ENCODE peak calls at places on chromosomes 4 and X, in ten cellular contexts. F is astrocyte, E is choroid plexus epithelial cell, S is heart left ventricle, C is cardiac fibroblast, I is gastrocnemius medialis, O is sigmoid colon, H is NB4, Z is hepatocyte, A is nephron progenitor cell. J is an unnamed sample.

GRCh38 chr4:40196260-40196659 is 571 bp upstream of the RHOH start:
- DNase-seq in F (no peak), O (no peak), I (no peak), C (no peak), A (no peak), Z (no peak), E (no peak), S (no peak), H (no peak), J (no peak)

GRCh38 chr4:40350627-40351227 is 15.6 kb downstream of the CHRNA9 start:
- DNase-seq in S (no peak), O (no peak), H (peak), C (peak), A (no peak), Z (no peak), I (no peak), F (no peak), E (no peak), J (no peak)

GRCh38 chr4:182062936-182063335 is 180.3 kb upstream of the TENM3 start:
- DNase-seq in F (peak), A (no peak), Z (peak), O (no peak), E (peak), S (no peak), H (no peak), I (no peak), C (peak), J (no peak)

GRCh38 chr4:69860007-69860406 is at the start of gene SULT1E1:
- DNase-seq in Z (no peak), I (no peak), E (peak), O (no peak), S (no peak), H (no peak), F (peak), A (no peak), C (peak), J (no peak)

GRCh38 chrX:123215397-123216089 is 31.5 kb downstream of the GRIA3 start:
- DNase-seq in H (peak), S (peak), E (no peak), O (no peak), A (no peak), C (no peak), F (no peak), Z (no peak), I (no peak), J (no peak)

GRCh38 chr4:11904117-11904535 is 475.4 kb upstream of the HS3ST1 start:
- DNase-seq in Z (no peak), F (peak), C (peak), I (no peak), O (no peak), A (no peak), E (no peak), S (peak), H (no peak), J (no peak)

GRCh38 chrX:117838581-117839331 is 277.9 kb downstream of the KLHL13 start:
- DNase-seq in Z (no peak), O (no peak), C (no peak), H (no peak), I (no peak), F (no peak), S (no peak), E (no peak), A (no peak), J (no peak)

GRCh38 chr4:156734965-156735895 is 236.4 kb downstream of the PDGFC start:
- DNase-seq in Z (no peak), S (no peak), A (no peak), F (peak), C (peak), I (no peak), E (no peak), H (no peak), O (no peak), J (no peak)

GRCh38 chr4:108072300-108072699 is 82.6 kb downstream of the HADH start:
- DNase-seq in Z (peak), S (no peak), F (no peak), H (no peak), C (no peak), O (no peak), A (peak), I (no peak), E (no peak), J (no peak)

GRCh38 chrX:30607155-30607554 is 29.6 kb upstream of the TASL start:
- DNase-seq in O (no peak), A (no peak), E (no peak), F (no peak), H (no peak), S (no peak), I (no peak), C (no peak), Z (no peak), J (no peak)

GRCh38 chr4:100895572-100896197 is 377.9 kb upstream of the EMCN start:
- DNase-seq in O (no peak), I (no peak), F (no peak), H (peak), C (peak), S (no peak), Z (no peak), A (no peak), E (no peak), J (no peak)

GRCh38 chr4:100889401-100889800 is 371.6 kb upstream of the EMCN start:
- DNase-seq in F (no peak), S (no peak), E (no peak), C (no peak), O (no peak), Z (no peak), I (no peak), H (no peak), A (no peak), J (no peak)

GRCh38 chr4:100894339-100894870 is 376.6 kb upstream of the EMCN start:
- DNase-seq in E (no peak), A (no peak), I (no peak), C (no peak), F (no peak), O (no peak), Z (peak), S (no peak), H (no peak), J (no peak)

GRCh38 chr4:100891808-100892207 is 374.0 kb upstream of the EMCN start:
- DNase-seq in F (no peak), E (no peak), I (no peak), A (no peak), S (no peak), O (no peak), Z (no peak), H (no peak), C (no peak), J (no peak)

DNA sequence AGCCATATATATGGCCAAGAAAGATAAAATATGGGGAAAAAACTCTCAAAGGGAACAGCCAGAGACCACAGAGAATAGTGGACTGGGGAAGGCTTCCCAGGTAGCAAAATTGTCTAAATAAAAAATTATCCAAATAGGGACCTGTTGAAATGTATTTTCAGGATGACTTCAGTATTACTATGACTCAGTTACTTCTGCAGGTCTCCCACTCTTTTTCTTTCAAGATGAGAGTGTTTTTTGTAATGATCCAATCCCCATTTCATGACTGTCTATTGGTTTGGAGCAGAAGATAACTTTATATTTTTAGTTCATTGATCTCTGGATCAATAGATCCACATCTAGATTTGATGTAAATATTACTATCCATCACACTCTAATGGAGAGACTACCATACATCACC is 372.1 kb upstream of the EMCN start:
- DNase-seq in A (no peak), O (no peak), E (no peak), Z (no peak), H (no peak), S (no peak), I (no peak), F (no peak), C (no peak), J (no peak)
- TF ChIP-seq CTCF in A (no peak), O (no peak), E (no peak), Z (no peak), H (no peak), S (no peak), I (no peak), F (no peak), C (no peak), J (no peak)

GRCh38 chr4:128796934-128797333 is 12.6 kb upstream of the JADE1 start:
- DNase-seq in I (no peak), A (no peak), C (no peak), Z (no peak), O (no peak), F (no peak), E (no peak), H (no peak), S (no peak), J (no peak)

GRCh38 chr4:128793859-128794667 is 15.4 kb upstream of the JADE1 start:
- DNase-seq in I (no peak), C (peak), O (no peak), A (no peak), S (no peak), Z (no peak), F (no peak), H (peak), E (peak), J (no peak)
- TF ChIP-seq CTCF in I (no peak), C (no peak), O (no peak), A (no peak), S (no peak), Z (no peak), F (no peak), H (no peak), E (no peak), J (no peak)

GRCh38 chrX:425056-425455 is 38.3 kb upstream of the PPP2R3B start:
- DNase-seq in Z (no peak), C (no peak), S (no peak), F (no peak), E (no peak), I (no peak), H (no peak), O (no peak), A (no peak), J (no peak)

GRCh38 chrX:429266-429825 is 42.6 kb upstream of the PPP2R3B start:
- DNase-seq in F (no peak), O (peak), C (no peak), A (no peak), S (no peak), H (no peak), I (no peak), Z (no peak), E (no peak), J (no peak)

GRCh38 chrX:431032-431431 is 44.3 kb upstream of the PPP2R3B start:
- DNase-seq in A (no peak), H (no peak), I (no peak), E (no peak), C (no peak), O (peak), S (no peak), Z (no peak), F (no peak), J (no peak)

GRCh38 chrX:426881-427280 is 40.2 kb upstream of the PPP2R3B start:
- DNase-seq in E (peak), Z (no peak), C (peak), I (no peak), S (no peak), A (no peak), H (no peak), O (no peak), F (no peak), J (no peak)

DNA sequence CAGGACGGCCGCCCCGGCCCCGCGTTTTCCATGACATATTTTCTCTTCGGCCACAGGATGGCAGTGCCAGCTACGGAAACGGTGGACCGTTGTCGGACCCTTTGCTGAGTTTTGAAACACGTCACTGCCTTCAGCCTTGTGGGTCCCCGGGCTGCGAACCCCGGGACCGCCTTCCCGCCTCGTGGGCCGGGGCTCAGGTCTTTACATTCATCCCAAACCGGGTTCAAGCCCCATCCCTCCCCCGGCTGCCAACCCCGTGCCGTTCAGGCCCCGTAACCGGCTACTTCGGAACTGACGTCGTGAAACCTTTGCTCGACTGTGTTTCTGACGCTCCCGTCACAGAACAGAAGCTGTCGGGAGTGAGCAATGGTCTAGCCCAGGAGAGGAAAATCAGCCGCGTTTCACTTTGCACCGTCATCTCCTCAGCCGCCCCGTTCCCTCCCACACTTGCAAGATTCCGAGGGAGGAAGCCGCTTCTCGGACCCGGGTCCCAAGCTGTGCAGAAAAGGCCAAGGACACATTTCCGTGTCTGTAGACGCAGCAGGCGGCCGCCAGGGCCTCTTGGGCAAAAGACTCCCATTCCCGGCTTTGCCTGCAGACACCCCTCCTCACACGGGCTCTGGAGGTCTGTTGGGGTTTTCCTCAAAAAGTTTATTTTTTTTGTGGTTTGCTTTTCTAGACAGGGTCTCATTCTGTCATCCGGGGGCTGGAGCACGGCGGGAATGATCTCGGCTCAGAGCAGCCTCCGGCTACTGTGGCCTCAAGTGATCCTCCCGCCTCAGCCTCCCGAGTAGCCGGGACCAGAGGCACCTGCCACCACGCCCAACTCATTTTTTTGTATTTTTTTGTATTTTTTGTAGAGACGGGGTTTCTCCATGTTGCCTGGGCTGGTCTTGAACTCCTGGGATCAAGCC is 41.4 kb upstream of the PPP2R3B start:
- DNase-seq in S (no peak), O (peak), I (no peak), C (peak), Z (peak), E (peak), H (peak), A (peak), F (no peak), J (peak)
- TF ChIP-seq CTCF in S (no peak), O (no peak), I (no peak), C (no peak), Z (peak), E (peak), H (no peak), A (peak), F (no peak), J (peak)

GRCh38 chrX:103249805-103250204 is 5.2 kb downstream of the TCEAL8 start:
- DNase-seq in Z (no peak), I (no peak), H (no peak), O (no peak), F (no peak), C (no peak), A (no peak), E (no peak), S (no peak), J (no peak)

GRCh38 chrX:103254171-103254824 is 657 bp downstream of the TCEAL8 start:
- DNase-seq in O (peak), Z (peak), S (peak), H (peak), A (peak), F (peak), E (peak), I (no peak), C (peak), J (peak)

GRCh38 chrX:103253608-103254007 is 1.3 kb downstream of the TCEAL8 start:
- DNase-seq in O (no peak), Z (no peak), A (no peak), S (no peak), I (no peak), C (peak), F (no peak), E (peak), H (no peak), J (no peak)

GRCh38 chrX:103250977-103251376 is 4.0 kb downstream of the TCEAL8 start:
- DNase-seq in E (no peak), H (no peak), F (no peak), Z (peak), C (no peak), I (no peak), S (no peak), A (no peak), O (no peak), J (no peak)

DNA sequence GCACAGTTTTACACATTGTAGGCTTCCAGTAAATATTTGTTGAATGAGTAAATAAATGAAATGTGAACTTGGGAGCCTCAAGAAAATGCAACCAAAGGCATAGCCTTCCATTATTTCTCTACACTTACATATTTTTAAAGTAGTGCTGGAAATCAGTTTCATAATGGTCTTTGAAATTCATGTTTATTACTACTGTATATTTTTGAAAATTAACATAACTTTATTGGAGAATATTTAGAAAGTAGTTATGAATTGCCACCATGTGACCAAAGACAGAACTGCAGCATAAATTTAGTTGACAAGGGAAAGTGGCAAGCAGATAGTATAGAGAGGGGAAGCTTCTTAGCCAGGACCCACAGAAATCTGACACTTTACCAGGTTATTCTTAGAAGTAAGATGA is 6.4 kb downstream of the TCEAL8 start:
- DNase-seq in S (no peak), A (no peak), C (peak), I (no peak), E (peak), F (peak), H (peak), Z (no peak), O (no peak), J (no peak)
- TF ChIP-seq CTCF in S (peak), A (no peak), C (peak), I (no peak), E (peak), F (peak), H (peak), Z (peak), O (peak), J (peak)

GRCh38 chr4:85368240-85368639 is 106.7 kb upstream of the ARHGAP24 start:
- DNase-seq in Z (no peak), C (no peak), O (no peak), S (no peak), H (no peak), A (no peak), I (no peak), F (no peak), E (no peak), J (no peak)

GRCh38 chr4:85368932-85369331 is 106.0 kb upstream of the ARHGAP24 start:
- DNase-seq in H (peak), C (no peak), I (no peak), F (no peak), S (no peak), O (no peak), A (no peak), E (no peak), Z (no peak), J (no peak)

GRCh38 chr4:85369703-85370380 is 105.1 kb upstream of the ARHGAP24 start:
- DNase-seq in I (no peak), O (no peak), Z (no peak), H (no peak), F (no peak), C (no peak), S (no peak), E (no peak), A (no peak), J (no peak)

GRCh38 chr4:85372986-85373385 is 102.0 kb upstream of the ARHGAP24 start:
- DNase-seq in F (no peak), H (no peak), S (no peak), I (no peak), A (no peak), C (no peak), Z (no peak), O (no peak), E (no peak), J (no peak)

GRCh38 chr4:85370400-85371032 is 104.4 kb upstream of the ARHGAP24 start:
- DNase-seq in Z (peak), F (peak), S (no peak), O (no peak), A (peak), E (peak), H (peak), C (peak), I (peak), J (peak)
- TF ChIP-seq CTCF in Z (peak), F (peak), S (peak), O (no peak), A (peak), E (peak), H (peak), C (peak), I (no peak), J (peak)

J was measured in progenitor cell of endocrine pancreas.